ENCODE peak calls at places on chromosomes 3 and 15, in ten cellular contexts. One of them, this sample, is unnamed.
A peak's percentile ranks its signal among the peaks of the same experiment; 100 is the strongest.

GRCh38 chr3:23099021-23099420 is 104.1 kb upstream of the UBE2E2 start:
- DNase-seq in dorsolateral prefrontal cortex: no peak
- DNase-seq in iPS-NIHi11: no peak
- DNase-seq in Right ventricle myocardium superior: no peak
- DNase-seq in heart left ventricle: no peak
- DNase-seq in stimulated activated CD8-positive, alpha-beta memory T cell treated with anti-CD3 and anti-CD28 coated beads, Interleukin-7, amount 100 ng/mL, for 1 hour: no peak
- DNase-seq in stimulated activated CD4-positive, alpha-beta T cell treated with anti-CD3 and anti-CD28 coated beads, TNF-alpha, amount 100 ng/mL, for 24 hours: no peak
- DNase-seq in naive thymus-derived CD4-positive, alpha-beta T cell: no peak
- DNase-seq in T-helper 9 cell: no peak
- DNase-seq in central memory CD4-positive, alpha-beta T cell: no peak
- DNase-seq in this sample: no peak

GRCh38 chr3:177212278-177212610 is 15.0 kb upstream of the TBL1XR1 start:
- DNase-seq in stimulated activated CD8-positive, alpha-beta memory T cell treated with anti-CD3 and anti-CD28 coated beads, Interleukin-7, amount 100 ng/mL, for 1 hour: no peak
- DNase-seq in T-helper 9 cell: no peak
- DNase-seq in Right ventricle myocardium superior: no peak
- DNase-seq in heart left ventricle: no peak
- DNase-seq in naive thymus-derived CD4-positive, alpha-beta T cell: no peak
- DNase-seq in iPS-NIHi11: no peak
- DNase-seq in dorsolateral prefrontal cortex: no peak
- DNase-seq in stimulated activated CD4-positive, alpha-beta T cell treated with anti-CD3 and anti-CD28 coated beads, TNF-alpha, amount 100 ng/mL, for 24 hours: no peak
- DNase-seq in central memory CD4-positive, alpha-beta T cell: no peak
- DNase-seq in this sample: no peak

GRCh38 chr15:93179704-93180103 is 90.7 kb upstream of the RGMA start:
- DNase-seq in central memory CD4-positive, alpha-beta T cell: no peak
- DNase-seq in iPS-NIHi11: peak; percentile 57
- DNase-seq in naive thymus-derived CD4-positive, alpha-beta T cell: no peak
- DNase-seq in stimulated activated CD8-positive, alpha-beta memory T cell treated with anti-CD3 and anti-CD28 coated beads, Interleukin-7, amount 100 ng/mL, for 1 hour: no peak
- DNase-seq in stimulated activated CD4-positive, alpha-beta T cell treated with anti-CD3 and anti-CD28 coated beads, TNF-alpha, amount 100 ng/mL, for 24 hours: no peak
- DNase-seq in Right ventricle myocardium superior: no peak
- DNase-seq in T-helper 9 cell: no peak
- DNase-seq in heart left ventricle: no peak
- DNase-seq in dorsolateral prefrontal cortex: no peak
- DNase-seq in this sample: no peak

GRCh38 chr15:75666823-75667501 is 19.2 kb downstream of the SNX33 start:
- DNase-seq in T-helper 9 cell: no peak
- DNase-seq in naive thymus-derived CD4-positive, alpha-beta T cell: no peak
- DNase-seq in Right ventricle myocardium superior: peak; percentile 70
- DNase-seq in heart left ventricle: peak; percentile 81
- DNase-seq in iPS-NIHi11: peak; percentile 49
- DNase-seq in stimulated activated CD8-positive, alpha-beta memory T cell treated with anti-CD3 and anti-CD28 coated beads, Interleukin-7, amount 100 ng/mL, for 1 hour: no peak
- DNase-seq in dorsolateral prefrontal cortex: no peak
- DNase-seq in stimulated activated CD4-positive, alpha-beta T cell treated with anti-CD3 and anti-CD28 coated beads, TNF-alpha, amount 100 ng/mL, for 24 hours: no peak
- DNase-seq in central memory CD4-positive, alpha-beta T cell: no peak
- DNase-seq in this sample: peak; percentile 94

GRCh38 chr3:107429330-107430181 is 52.3 kb downstream of the CCDC54 start:
- DNase-seq in stimulated activated CD8-positive, alpha-beta memory T cell treated with anti-CD3 and anti-CD28 coated beads, Interleukin-7, amount 100 ng/mL, for 1 hour: no peak
- DNase-seq in naive thymus-derived CD4-positive, alpha-beta T cell: peak; percentile 33
- DNase-seq in heart left ventricle: peak; percentile 83
- DNase-seq in central memory CD4-positive, alpha-beta T cell: peak; percentile 48
- DNase-seq in T-helper 9 cell: peak; percentile 39
- DNase-seq in stimulated activated CD4-positive, alpha-beta T cell treated with anti-CD3 and anti-CD28 coated beads, TNF-alpha, amount 100 ng/mL, for 24 hours: peak; percentile 46
- DNase-seq in dorsolateral prefrontal cortex: peak; percentile 87
- DNase-seq in Right ventricle myocardium superior: peak; percentile 79
- DNase-seq in iPS-NIHi11: peak; percentile 85
- DNase-seq in this sample: peak; percentile 95

GRCh38 chr3:77935418-77935817 is 895.5 kb downstream of the ROBO2 start:
- DNase-seq in central memory CD4-positive, alpha-beta T cell: no peak
- DNase-seq in stimulated activated CD8-positive, alpha-beta memory T cell treated with anti-CD3 and anti-CD28 coated beads, Interleukin-7, amount 100 ng/mL, for 1 hour: no peak
- DNase-seq in iPS-NIHi11: no peak
- DNase-seq in naive thymus-derived CD4-positive, alpha-beta T cell: no peak
- DNase-seq in Right ventricle myocardium superior: no peak
- DNase-seq in stimulated activated CD4-positive, alpha-beta T cell treated with anti-CD3 and anti-CD28 coated beads, TNF-alpha, amount 100 ng/mL, for 24 hours: no peak
- DNase-seq in heart left ventricle: no peak
- DNase-seq in T-helper 9 cell: no peak
- DNase-seq in dorsolateral prefrontal cortex: no peak
- DNase-seq in this sample: no peak

GRCh38 chr3:71372369-71372768 is 211.2 kb downstream of the FOXP1 start:
- DNase-seq in central memory CD4-positive, alpha-beta T cell: no peak
- DNase-seq in naive thymus-derived CD4-positive, alpha-beta T cell: no peak
- DNase-seq in heart left ventricle: no peak
- DNase-seq in iPS-NIHi11: no peak
- DNase-seq in stimulated activated CD4-positive, alpha-beta T cell treated with anti-CD3 and anti-CD28 coated beads, TNF-alpha, amount 100 ng/mL, for 24 hours: no peak
- DNase-seq in dorsolateral prefrontal cortex: no peak
- DNase-seq in T-helper 9 cell: no peak
- DNase-seq in stimulated activated CD8-positive, alpha-beta memory T cell treated with anti-CD3 and anti-CD28 coated beads, Interleukin-7, amount 100 ng/mL, for 1 hour: no peak
- DNase-seq in Right ventricle myocardium superior: no peak
- DNase-seq in this sample: no peak

GRCh38 chr3:187290561-187290960 is 976 bp downstream of the MASP1 start:
- DNase-seq in iPS-NIHi11: no peak
- DNase-seq in T-helper 9 cell: no peak
- DNase-seq in naive thymus-derived CD4-positive, alpha-beta T cell: no peak
- DNase-seq in heart left ventricle: no peak
- DNase-seq in central memory CD4-positive, alpha-beta T cell: no peak
- DNase-seq in stimulated activated CD4-positive, alpha-beta T cell treated with anti-CD3 and anti-CD28 coated beads, TNF-alpha, amount 100 ng/mL, for 24 hours: no peak
- DNase-seq in stimulated activated CD8-positive, alpha-beta memory T cell treated with anti-CD3 and anti-CD28 coated beads, Interleukin-7, amount 100 ng/mL, for 1 hour: no peak
- DNase-seq in Right ventricle myocardium superior: no peak
- DNase-seq in dorsolateral prefrontal cortex: no peak
- DNase-seq in this sample: no peak

GRCh38 chr3:170055209-170055608 is 17.4 kb downstream of the GPR160 start:
- DNase-seq in stimulated activated CD4-positive, alpha-beta T cell treated with anti-CD3 and anti-CD28 coated beads, TNF-alpha, amount 100 ng/mL, for 24 hours: peak; percentile 7
- DNase-seq in dorsolateral prefrontal cortex: no peak
- DNase-seq in central memory CD4-positive, alpha-beta T cell: no peak
- DNase-seq in Right ventricle myocardium superior: no peak
- DNase-seq in iPS-NIHi11: no peak
- DNase-seq in stimulated activated CD8-positive, alpha-beta memory T cell treated with anti-CD3 and anti-CD28 coated beads, Interleukin-7, amount 100 ng/mL, for 1 hour: no peak
- DNase-seq in naive thymus-derived CD4-positive, alpha-beta T cell: no peak
- DNase-seq in heart left ventricle: no peak
- DNase-seq in T-helper 9 cell: no peak
- DNase-seq in this sample: peak; percentile 31

GRCh38 chr15:34109775-34110663 is 8.1 kb downstream of the PGBD4 start:
- DNase-seq in stimulated activated CD8-positive, alpha-beta memory T cell treated with anti-CD3 and anti-CD28 coated beads, Interleukin-7, amount 100 ng/mL, for 1 hour: no peak
- DNase-seq in Right ventricle myocardium superior: no peak
- DNase-seq in iPS-NIHi11: peak; percentile 21
- DNase-seq in central memory CD4-positive, alpha-beta T cell: no peak
- DNase-seq in dorsolateral prefrontal cortex: no peak
- DNase-seq in naive thymus-derived CD4-positive, alpha-beta T cell: no peak
- DNase-seq in T-helper 9 cell: no peak
- DNase-seq in stimulated activated CD4-positive, alpha-beta T cell treated with anti-CD3 and anti-CD28 coated beads, TNF-alpha, amount 100 ng/mL, for 24 hours: no peak
- DNase-seq in heart left ventricle: no peak
- DNase-seq in this sample: peak; percentile 35

GRCh38 chr3:187678869-187679268 is 8.7 kb upstream of the SST start:
- DNase-seq in Right ventricle myocardium superior: no peak
- DNase-seq in stimulated activated CD4-positive, alpha-beta T cell treated with anti-CD3 and anti-CD28 coated beads, TNF-alpha, amount 100 ng/mL, for 24 hours: peak; percentile 30
- DNase-seq in central memory CD4-positive, alpha-beta T cell: no peak
- DNase-seq in iPS-NIHi11: peak; percentile 62
- DNase-seq in T-helper 9 cell: no peak
- DNase-seq in heart left ventricle: peak; percentile 35
- DNase-seq in naive thymus-derived CD4-positive, alpha-beta T cell: no peak
- DNase-seq in dorsolateral prefrontal cortex: no peak
- DNase-seq in stimulated activated CD8-positive, alpha-beta memory T cell treated with anti-CD3 and anti-CD28 coated beads, Interleukin-7, amount 100 ng/mL, for 1 hour: no peak
- DNase-seq in this sample: peak; percentile 77

GRCh38 chr3:17846466-17846865 is 104.0 kb upstream of the TBC1D5 start:
- DNase-seq in iPS-NIHi11: no peak
- DNase-seq in Right ventricle myocardium superior: no peak
- DNase-seq in stimulated activated CD8-positive, alpha-beta memory T cell treated with anti-CD3 and anti-CD28 coated beads, Interleukin-7, amount 100 ng/mL, for 1 hour: no peak
- DNase-seq in stimulated activated CD4-positive, alpha-beta T cell treated with anti-CD3 and anti-CD28 coated beads, TNF-alpha, amount 100 ng/mL, for 24 hours: no peak
- DNase-seq in heart left ventricle: no peak
- DNase-seq in dorsolateral prefrontal cortex: no peak
- DNase-seq in T-helper 9 cell: no peak
- DNase-seq in naive thymus-derived CD4-positive, alpha-beta T cell: no peak
- DNase-seq in central memory CD4-positive, alpha-beta T cell: no peak
- DNase-seq in this sample: peak; percentile 74

GRCh38 chr15:20645956-20646355 is 104.4 kb upstream of the GOLGA6L6 start:
- DNase-seq in dorsolateral prefrontal cortex: no peak
- DNase-seq in T-helper 9 cell: no peak
- DNase-seq in Right ventricle myocardium superior: peak; percentile 51
- DNase-seq in iPS-NIHi11: no peak
- DNase-seq in stimulated activated CD4-positive, alpha-beta T cell treated with anti-CD3 and anti-CD28 coated beads, TNF-alpha, amount 100 ng/mL, for 24 hours: no peak
- DNase-seq in heart left ventricle: peak; percentile 39
- DNase-seq in naive thymus-derived CD4-positive, alpha-beta T cell: no peak
- DNase-seq in central memory CD4-positive, alpha-beta T cell: peak; percentile 23
- DNase-seq in stimulated activated CD8-positive, alpha-beta memory T cell treated with anti-CD3 and anti-CD28 coated beads, Interleukin-7, amount 100 ng/mL, for 1 hour: no peak
- DNase-seq in this sample: peak; percentile 20

GRCh38 chr3:146421814-146422748 is 47.3 kb downstream of the PLSCR2 start:
- DNase-seq in central memory CD4-positive, alpha-beta T cell: no peak
- DNase-seq in naive thymus-derived CD4-positive, alpha-beta T cell: no peak
- DNase-seq in stimulated activated CD4-positive, alpha-beta T cell treated with anti-CD3 and anti-CD28 coated beads, TNF-alpha, amount 100 ng/mL, for 24 hours: no peak
- DNase-seq in stimulated activated CD8-positive, alpha-beta memory T cell treated with anti-CD3 and anti-CD28 coated beads, Interleukin-7, amount 100 ng/mL, for 1 hour: no peak
- DNase-seq in dorsolateral prefrontal cortex: no peak
- DNase-seq in iPS-NIHi11: no peak
- DNase-seq in heart left ventricle: no peak
- DNase-seq in Right ventricle myocardium superior: no peak
- DNase-seq in T-helper 9 cell: no peak
- DNase-seq in this sample: peak; percentile 25

GRCh38 chr3:79954756-79955155 is 187.0 kb upstream of the ROBO1 start:
- DNase-seq in Right ventricle myocardium superior: no peak
- DNase-seq in T-helper 9 cell: no peak
- DNase-seq in central memory CD4-positive, alpha-beta T cell: no peak
- DNase-seq in stimulated activated CD4-positive, alpha-beta T cell treated with anti-CD3 and anti-CD28 coated beads, TNF-alpha, amount 100 ng/mL, for 24 hours: no peak
- DNase-seq in iPS-NIHi11: no peak
- DNase-seq in heart left ventricle: no peak
- DNase-seq in stimulated activated CD8-positive, alpha-beta memory T cell treated with anti-CD3 and anti-CD28 coated beads, Interleukin-7, amount 100 ng/mL, for 1 hour: no peak
- DNase-seq in naive thymus-derived CD4-positive, alpha-beta T cell: no peak
- DNase-seq in dorsolateral prefrontal cortex: no peak
- DNase-seq in this sample: no peak

GRCh38 chr3:194575484-194576210 is 57.6 kb downstream of the TMEM44 start:
- DNase-seq in dorsolateral prefrontal cortex: no peak
- DNase-seq in stimulated activated CD8-positive, alpha-beta memory T cell treated with anti-CD3 and anti-CD28 coated beads, Interleukin-7, amount 100 ng/mL, for 1 hour: no peak
- DNase-seq in T-helper 9 cell: no peak
- DNase-seq in naive thymus-derived CD4-positive, alpha-beta T cell: no peak
- DNase-seq in stimulated activated CD4-positive, alpha-beta T cell treated with anti-CD3 and anti-CD28 coated beads, TNF-alpha, amount 100 ng/mL, for 24 hours: no peak
- DNase-seq in heart left ventricle: no peak
- DNase-seq in Right ventricle myocardium superior: peak; percentile 56
- DNase-seq in central memory CD4-positive, alpha-beta T cell: no peak
- DNase-seq in iPS-NIHi11: peak; percentile 47
- DNase-seq in this sample: peak; percentile 69

GRCh38 chr3:126300761-126301481 is 56.3 kb downstream of the KLF15 start:
- DNase-seq in central memory CD4-positive, alpha-beta T cell: no peak
- DNase-seq in stimulated activated CD4-positive, alpha-beta T cell treated with anti-CD3 and anti-CD28 coated beads, TNF-alpha, amount 100 ng/mL, for 24 hours: no peak
- DNase-seq in iPS-NIHi11: no peak
- DNase-seq in stimulated activated CD8-positive, alpha-beta memory T cell treated with anti-CD3 and anti-CD28 coated beads, Interleukin-7, amount 100 ng/mL, for 1 hour: no peak
- DNase-seq in dorsolateral prefrontal cortex: no peak
- DNase-seq in heart left ventricle: peak; percentile 59
- DNase-seq in Right ventricle myocardium superior: peak; percentile 69
- DNase-seq in naive thymus-derived CD4-positive, alpha-beta T cell: no peak
- DNase-seq in T-helper 9 cell: no peak
- DNase-seq in this sample: peak; percentile 36

GRCh38 chr15:88756926-88757325 is 46.3 kb upstream of the ACAN start:
- DNase-seq in stimulated activated CD4-positive, alpha-beta T cell treated with anti-CD3 and anti-CD28 coated beads, TNF-alpha, amount 100 ng/mL, for 24 hours: no peak
- DNase-seq in central memory CD4-positive, alpha-beta T cell: no peak
- DNase-seq in Right ventricle myocardium superior: no peak
- DNase-seq in heart left ventricle: no peak
- DNase-seq in naive thymus-derived CD4-positive, alpha-beta T cell: no peak
- DNase-seq in T-helper 9 cell: no peak
- DNase-seq in iPS-NIHi11: no peak
- DNase-seq in stimulated activated CD8-positive, alpha-beta memory T cell treated with anti-CD3 and anti-CD28 coated beads, Interleukin-7, amount 100 ng/mL, for 1 hour: no peak
- DNase-seq in dorsolateral prefrontal cortex: no peak
- DNase-seq in this sample: no peak

GRCh38 chr15:52050416-52050815 is 31.4 kb downstream of the MAPK6 start:
- DNase-seq in stimulated activated CD8-positive, alpha-beta memory T cell treated with anti-CD3 and anti-CD28 coated beads, Interleukin-7, amount 100 ng/mL, for 1 hour: no peak
- DNase-seq in heart left ventricle: no peak
- DNase-seq in Right ventricle myocardium superior: no peak
- DNase-seq in naive thymus-derived CD4-positive, alpha-beta T cell: no peak
- DNase-seq in iPS-NIHi11: no peak
- DNase-seq in dorsolateral prefrontal cortex: no peak
- DNase-seq in stimulated activated CD4-positive, alpha-beta T cell treated with anti-CD3 and anti-CD28 coated beads, TNF-alpha, amount 100 ng/mL, for 24 hours: no peak
- DNase-seq in central memory CD4-positive, alpha-beta T cell: no peak
- DNase-seq in T-helper 9 cell: no peak
- DNase-seq in this sample: peak; percentile 15

GRCh38 chr3:177813322-177813721 is 616.0 kb upstream of the TBL1XR1 start:
- DNase-seq in heart left ventricle: peak; percentile 50
- DNase-seq in iPS-NIHi11: no peak
- DNase-seq in naive thymus-derived CD4-positive, alpha-beta T cell: no peak
- DNase-seq in central memory CD4-positive, alpha-beta T cell: no peak
- DNase-seq in Right ventricle myocardium superior: peak; percentile 54
- DNase-seq in T-helper 9 cell: no peak
- DNase-seq in stimulated activated CD8-positive, alpha-beta memory T cell treated with anti-CD3 and anti-CD28 coated beads, Interleukin-7, amount 100 ng/mL, for 1 hour: no peak
- DNase-seq in stimulated activated CD4-positive, alpha-beta T cell treated with anti-CD3 and anti-CD28 coated beads, TNF-alpha, amount 100 ng/mL, for 24 hours: no peak
- DNase-seq in dorsolateral prefrontal cortex: no peak
- DNase-seq in this sample: no peak

GRCh38 chr15:74176262-74177208 is 3.0 kb downstream of the ISLR start:
- DNase-seq in central memory CD4-positive, alpha-beta T cell: no peak
- DNase-seq in Right ventricle myocardium superior: no peak
- DNase-seq in iPS-NIHi11: peak; percentile 64
- DNase-seq in stimulated activated CD8-positive, alpha-beta memory T cell treated with anti-CD3 and anti-CD28 coated beads, Interleukin-7, amount 100 ng/mL, for 1 hour: no peak
- DNase-seq in dorsolateral prefrontal cortex: peak; percentile 38
- DNase-seq in stimulated activated CD4-positive, alpha-beta T cell treated with anti-CD3 and anti-CD28 coated beads, TNF-alpha, amount 100 ng/mL, for 24 hours: no peak
- DNase-seq in heart left ventricle: no peak
- DNase-seq in T-helper 9 cell: no peak
- DNase-seq in naive thymus-derived CD4-positive, alpha-beta T cell: no peak
- DNase-seq in this sample: no peak

GRCh38 chr15:100879461-100880138 is at the start of gene ALDH1A3:
- DNase-seq in iPS-NIHi11: peak; percentile 71
- DNase-seq in naive thymus-derived CD4-positive, alpha-beta T cell: no peak
- DNase-seq in heart left ventricle: peak; percentile 23
- DNase-seq in stimulated activated CD4-positive, alpha-beta T cell treated with anti-CD3 and anti-CD28 coated beads, TNF-alpha, amount 100 ng/mL, for 24 hours: peak; percentile 24
- DNase-seq in central memory CD4-positive, alpha-beta T cell: no peak
- DNase-seq in T-helper 9 cell: no peak
- DNase-seq in stimulated activated CD8-positive, alpha-beta memory T cell treated with anti-CD3 and anti-CD28 coated beads, Interleukin-7, amount 100 ng/mL, for 1 hour: no peak
- DNase-seq in dorsolateral prefrontal cortex: no peak
- DNase-seq in Right ventricle myocardium superior: peak; percentile 55
- DNase-seq in this sample: peak; percentile 86

GRCh38 chr3:77475545-77475944 is 435.6 kb downstream of the ROBO2 start:
- DNase-seq in dorsolateral prefrontal cortex: no peak
- DNase-seq in T-helper 9 cell: no peak
- DNase-seq in central memory CD4-positive, alpha-beta T cell: no peak
- DNase-seq in stimulated activated CD4-positive, alpha-beta T cell treated with anti-CD3 and anti-CD28 coated beads, TNF-alpha, amount 100 ng/mL, for 24 hours: no peak
- DNase-seq in iPS-NIHi11: peak; percentile 18
- DNase-seq in naive thymus-derived CD4-positive, alpha-beta T cell: no peak
- DNase-seq in Right ventricle myocardium superior: no peak
- DNase-seq in stimulated activated CD8-positive, alpha-beta memory T cell treated with anti-CD3 and anti-CD28 coated beads, Interleukin-7, amount 100 ng/mL, for 1 hour: no peak
- DNase-seq in heart left ventricle: no peak
- DNase-seq in this sample: no peak

This sample was measured in AG20443.